ENCODE peak calls at places on chromosome 4, in seven cellular contexts. P is pons, J is neuronal stem cell, M is HFF-Myc, A is GM06990, C is HuH-7.5, K is left colon. T is an unnamed sample.

GRCh38 chr4:145843148-145843547 is 95.5 kb downstream of the ZNF827 start:
- DNase-seq in M (no peak), P (no peak), A (no peak), C (no peak), K (no peak), J (no peak), T (no peak)

GRCh38 chr4:110982486-110982885 is 359.6 kb upstream of the PITX2 start:
- DNase-seq in C (no peak), M (no peak), J (no peak), P (no peak), K (no peak), A (no peak), T (no peak)

GRCh38 chr4:76732246-76732645 is 165.7 kb downstream of the SOWAHB start:
- DNase-seq in A (no peak), M (no peak), K (no peak), J (no peak), P (no peak), C (no peak), T (no peak)

GRCh38 chr4:98722000-98722399 is 63.6 kb upstream of the TSPAN5 start:
- DNase-seq in M (no peak), A (no peak), J (no peak), P (no peak), C (no peak), K (no peak), T (no peak)

GRCh38 chr4:73704314-73705055 is 35.9 kb upstream of the CXCL8 start:
- DNase-seq in K (no peak), A (no peak), J (no peak), M (peak), P (peak), C (no peak), T (no peak)

GRCh38 chr4:137794779-137795178 is 262.5 kb upstream of the PCDH18 start:
- DNase-seq in J (no peak), A (no peak), P (peak), K (no peak), C (no peak), M (no peak), T (no peak)

GRCh38 chr4:122776916-122777315 is 44.4 kb downstream of the BBS12 start:
- DNase-seq in A (no peak), K (peak), M (no peak), J (no peak), P (no peak), C (no peak), T (no peak)

GRCh38 chr4:27360651-27361347 is 500.2 kb downstream of the STIM2 start:
- DNase-seq in J (peak), P (peak), K (no peak), A (no peak), C (no peak), M (no peak), T (no peak)

T was measured in 8988T.